ENCODE peak calls at places on chromosome 9, in five cellular contexts. I, N, E, Z and J are unnamed samples.

GRCh38 chr9:83537331-83538171 is 650 bp downstream of the FRMD3 start:
- DNase-seq in I (no peak), Z (no peak), E (peak), N (no peak), J (no peak)

GRCh38 chr9:134193912-134194535 is 29.7 kb upstream of the RNU6ATAC start:
- DNase-seq in Z (no peak), I (no peak), N (no peak), E (no peak), J (no peak)

GRCh38 chr9:68462004-68462775 is 78.5 kb downstream of the TMEM252 start:
- DNase-seq in N (no peak), E (no peak), Z (no peak), I (no peak), J (no peak)

GRCh38 chr9:14307989-14308750 is 5.8 kb downstream of the NFIB start:
- DNase-seq in E (no peak), I (no peak), N (no peak), Z (no peak), J (no peak)

GRCh38 chr9:135857371-135857786 is 50.0 kb downstream of the CAMSAP1 start:
- DNase-seq in N (no peak), E (no peak), I (no peak), Z (no peak), J (no peak)

GRCh38 chr9:94112716-94113465 is 28.6 kb downstream of the PTPDC1 start:
- DNase-seq in N (no peak), I (no peak), Z (no peak), E (no peak), J (peak)

GRCh38 chr9:34809504-34810186 is 99.7 kb upstream of the CCL21 start:
- DNase-seq in E (peak), Z (peak), N (no peak), I (no peak), J (peak)

GRCh38 chr9:37618817-37619216 is 26.4 kb upstream of the TOMM5 start:
- DNase-seq in Z (no peak), I (no peak), E (no peak), N (no peak), J (no peak)

GRCh38 chr9:12503606-12504122 is 189.5 kb upstream of the TYRP1 start:
- DNase-seq in Z (no peak), N (no peak), E (no peak), I (no peak), J (no peak)

GRCh38 chr9:77820293-77820954 is 172.3 kb upstream of the GNA14 start:
- DNase-seq in E (no peak), Z (no peak), I (no peak), N (no peak), J (peak)

GRCh38 chr9:76576344-76576743 is 117.4 kb downstream of the GCNT1 start:
- DNase-seq in Z (peak), E (no peak), N (no peak), I (peak), J (no peak)

GRCh38 chr9:589723-590122 is 251.8 kb upstream of the DMRT1 start:
- DNase-seq in E (no peak), I (no peak), Z (no peak), N (no peak), J (no peak)

GRCh38 chr9:137351781-137352501 is 49.9 kb upstream of the NRARP start:
- DNase-seq in I (no peak), Z (no peak), N (no peak), E (no peak), J (no peak)

GRCh38 chr9:4138781-4139180 is 161.1 kb downstream of the GLIS3 start:
- DNase-seq in E (no peak), I (no peak), N (no peak), Z (no peak), J (no peak)

GRCh38 chr9:126985870-126986498 is 71.4 kb downstream of the RALGPS1 start:
- DNase-seq in Z (peak), N (peak), I (peak), E (peak), J (peak)

GRCh38 chr9:95003694-95004451 is 277.4 kb downstream of the AOPEP start:
- DNase-seq in Z (peak), N (peak), I (no peak), E (no peak), J (peak)

GRCh38 chr9:115591584-115591984 is 473.6 kb upstream of the TNC start:
- DNase-seq in N (peak), Z (peak), I (no peak), E (peak), J (peak)

GRCh38 chr9:12855066-12855465 is 80.2 kb downstream of the LURAP1L start:
- DNase-seq in Z (no peak), E (no peak), N (no peak), I (no peak), J (no peak)

GRCh38 chr9:33288235-33288634 is 2.1 kb upstream of the NFX1 start:
- DNase-seq in N (no peak), I (no peak), Z (no peak), E (no peak), J (no peak)

GRCh38 chr9:137311971-137312851 is 10.1 kb upstream of the NRARP start:
- DNase-seq in I (no peak), E (no peak), N (no peak), Z (peak), J (no peak)

GRCh38 chr9:87395804-87396458 is 101.7 kb upstream of the DAPK1 start:
- DNase-seq in Z (no peak), N (no peak), E (no peak), I (no peak), J (no peak)

GRCh38 chr9:15149450-15149849 is 157.6 kb downstream of the TTC39B start:
- DNase-seq in I (no peak), Z (no peak), N (no peak), E (no peak), J (no peak)